ENCODE peak calls at places on chromosomes 3 and 15, in ten cellular contexts. H is astrocyte, K is suprapubic skin, G is mesothelial cell of epicardium, M is WTC11, T is foreskin fibroblast, Z is D721Med, N is lower lobe of right lung, F is GM12865, J is endothelial cell. O is an unnamed sample.

GRCh38 chr15:99172989-99173388 is 68.1 kb downstream of the SYNM start:
- DNase-seq in H (no peak), K (no peak), G (no peak), M (no peak), T (no peak), Z (no peak), N (no peak), F (no peak), J (no peak), O (no peak)

GRCh38 chr3:66133050-66133757 is 87.6 kb upstream of the SLC25A26 start:
- DNase-seq in H (peak; percentile 78), K (no peak), G (no peak), M (no peak), T (peak; percentile 65), Z (no peak), N (no peak), F (no peak), J (no peak), O (no peak)

GRCh38 chr15:78879517-78880241 is 7.0 kb downstream of the MORF4L1 start:
- DNase-seq in H (peak; percentile 17), K (no peak), G (no peak), M (no peak), T (no peak), Z (no peak), N (no peak), F (no peak), J (no peak), O (no peak)

GRCh38 chr3:122306622-122306953 is 18.5 kb upstream of the CSTA start:
- DNase-seq in H (no peak), K (no peak), G (no peak), M (no peak), T (no peak), Z (no peak), N (no peak), F (no peak), J (no peak), O (no peak)

GRCh38 chr3:174101244-174101643 is 703.7 kb downstream of the NLGN1 start:
- DNase-seq in H (peak; percentile 38), K (no peak), G (no peak), M (no peak), T (no peak), Z (no peak), N (no peak), F (peak; percentile 49), J (no peak), O (no peak)

GRCh38 chr15:60633426-60633968 is 154.6 kb upstream of the ICE2 start:
- DNase-seq in H (no peak), K (no peak), G (no peak), M (no peak), T (no peak), Z (no peak), N (no peak), F (no peak), J (no peak), O (no peak)

GRCh38 chr15:58392611-58393161 is 39.1 kb upstream of the LIPC start:
- DNase-seq in H (peak; percentile 80), K (no peak), G (no peak), M (no peak), T (no peak), Z (no peak), N (no peak), F (no peak), J (no peak), O (no peak)

GRCh38 chr3:196754215-196754937 is 14.7 kb downstream of the PAK2 start:
- DNase-seq in H (no peak), K (no peak), G (no peak), M (no peak), T (no peak), Z (no peak), N (no peak), F (no peak), J (no peak), O (no peak)

GRCh38 chr15:98177950-98178848 is 217.7 kb downstream of the ARRDC4 start:
- DNase-seq in H (peak; percentile 50), K (no peak), G (peak; percentile 66), M (peak; percentile 53), T (peak; percentile 41), Z (no peak), N (no peak), F (peak; percentile 34), J (peak; percentile 65), O (peak; percentile 33)

GRCh38 chr3:197205265-197205664 is 93.1 kb downstream of the DLG1 start:
- DNase-seq in H (no peak), K (no peak), G (no peak), M (no peak), T (no peak), Z (no peak), N (no peak), F (no peak), J (no peak), O (no peak)

GRCh38 chr15:58444056-58444455 is 12.3 kb downstream of the LIPC start:
- DNase-seq in H (no peak), K (no peak), G (no peak), M (no peak), T (no peak), Z (no peak), N (no peak), F (no peak), J (no peak), O (no peak)

DNA sequence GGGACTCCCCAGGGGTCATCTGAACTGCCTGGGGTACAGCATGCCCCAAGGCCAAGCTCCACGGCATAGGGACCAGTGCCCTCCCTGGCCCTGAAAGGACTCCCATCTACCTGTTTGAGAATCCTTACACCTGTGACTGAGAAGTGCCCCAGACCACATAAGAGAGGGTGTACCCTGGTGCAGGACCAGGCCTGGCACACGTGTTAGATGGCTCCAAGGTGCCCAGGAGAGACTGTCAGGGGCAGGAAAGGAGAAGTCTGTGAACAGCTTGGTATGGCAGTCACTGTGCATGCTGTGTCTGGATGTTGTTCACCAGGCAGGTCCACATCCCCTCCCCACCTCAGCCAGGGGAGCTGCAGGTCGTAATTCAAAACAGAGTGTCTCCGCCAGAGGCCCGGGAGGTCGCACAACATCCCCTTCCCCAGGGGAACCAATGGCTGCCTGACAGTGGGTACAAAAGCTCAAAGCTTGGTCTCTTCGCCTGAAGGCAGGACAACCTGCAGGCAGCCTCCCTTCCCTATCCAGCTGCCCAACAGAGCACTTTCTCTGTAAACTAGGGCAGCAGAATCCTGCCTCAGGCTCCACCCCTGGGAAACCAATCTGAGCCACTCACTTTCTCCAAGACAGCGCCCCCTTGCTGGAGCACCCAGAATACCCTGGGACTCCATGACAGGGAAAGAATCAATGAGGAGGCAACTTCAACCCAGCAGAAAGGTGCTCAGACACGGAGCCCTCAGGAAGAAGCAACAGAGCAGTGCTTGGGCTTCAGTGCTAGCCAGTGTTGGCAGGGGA is 3.9 kb downstream of the NUP210 start:
- DNase-seq in H (no peak), K (no peak), G (no peak), M (peak; percentile 62), T (no peak), Z (no peak), N (no peak), F (peak; percentile 24), J (peak; percentile 25), O (no peak)
- TF ChIP-seq CTCF in H (no peak), K (no peak), G (no peak), M (peak; percentile 59), T (no peak), Z (no peak), N (no peak), F (peak; percentile 37), J (peak; percentile 57), O (peak; percentile 30)

GRCh38 chr3:33956211-33956610 is 157.8 kb downstream of the PDCD6IP start:
- DNase-seq in H (no peak), K (no peak), G (no peak), M (no peak), T (no peak), Z (no peak), N (no peak), F (no peak), J (no peak), O (no peak)

GRCh38 chr3:33957176-33957575 is 158.7 kb downstream of the PDCD6IP start:
- DNase-seq in H (no peak), K (no peak), G (no peak), M (no peak), T (no peak), Z (peak; percentile 50), N (no peak), F (no peak), J (no peak), O (no peak)

GRCh38 chr3:33949074-33949473 is 150.6 kb downstream of the PDCD6IP start:
- DNase-seq in H (no peak), K (no peak), G (no peak), M (no peak), T (no peak), Z (no peak), N (no peak), F (no peak), J (no peak), O (no peak)

GRCh38 chr3:33954956-33955355 is 156.5 kb downstream of the PDCD6IP start:
- DNase-seq in H (no peak), K (no peak), G (no peak), M (no peak), T (no peak), Z (no peak), N (no peak), F (no peak), J (no peak), O (no peak)
- TF ChIP-seq CTCF in H (no peak), K (no peak), G (no peak), M (no peak), T (no peak), Z (no peak), N (no peak), F (no peak), J (no peak), O (peak; percentile 27)

GRCh38 chr3:46440531-46441294 is 24.0 kb downstream of the LTF start:
- DNase-seq in H (no peak), K (no peak), G (no peak), M (no peak), T (no peak), Z (no peak), N (no peak), F (peak; percentile 82), J (no peak), O (no peak)

GRCh38 chr3:46438831-46439230 is 25.9 kb downstream of the LTF start:
- DNase-seq in H (no peak), K (no peak), G (no peak), M (no peak), T (no peak), Z (no peak), N (no peak), F (no peak), J (no peak), O (no peak)

GRCh38 chr3:46448721-46449120 is 16.0 kb downstream of the LTF start:
- DNase-seq in H (no peak), K (no peak), G (no peak), M (no peak), T (no peak), Z (no peak), N (no peak), F (no peak), J (no peak), O (no peak)

GRCh38 chr3:46447535-46447934 is 17.2 kb downstream of the LTF start:
- DNase-seq in H (no peak), K (no peak), G (no peak), M (no peak), T (no peak), Z (no peak), N (no peak), F (no peak), J (no peak), O (no peak)

GRCh38 chr3:46442591-46443530 is 21.8 kb downstream of the LTF start:
- DNase-seq in H (peak; percentile 9), K (no peak), G (no peak), M (no peak), T (peak; percentile 41), Z (no peak), N (no peak), F (peak; percentile 56), J (peak; percentile 47), O (no peak)
- TF ChIP-seq CTCF in H (no peak), K (no peak), G (peak; percentile 50), M (peak; percentile 16), T (peak; percentile 57), Z (no peak), N (peak; percentile 64), F (peak; percentile 53), J (peak; percentile 55), O (peak; percentile 63)

GRCh38 chr15:66484539-66485112 is 12.9 kb downstream of the SNAPC5 start:
- DNase-seq in H (no peak), K (no peak), G (no peak), M (no peak), T (no peak), Z (no peak), N (no peak), F (no peak), J (no peak), O (no peak)
- TF ChIP-seq CTCF in H (no peak), K (no peak), G (no peak), M (no peak), T (no peak), Z (no peak), N (no peak), F (no peak), J (no peak), O (no peak)